ENCODE peak calls at places on chromosomes 5 and 9, in nine cellular contexts. One of them, this sample, is unnamed.

GRCh38 chr5:65126192-65126591 is 355.5 kb downstream of the ADAMTS6 start:
- DNase-seq in WERI-Rb-1: no peak
- DNase-seq in heart right ventricle: no peak
- DNase-seq in WTC11: no peak
- DNase-seq in right lobe of liver: no peak
- DNase-seq in A549: no peak
- DNase-seq in amniotic stem cell: no peak
- DNase-seq in cardiac fibroblast: peak
- DNase-seq in esophagus squamous epithelium: no peak
- DNase-seq in this sample: no peak

GRCh38 chr9:91960367-91960766 is 10.3 kb upstream of the ROR2 start:
- DNase-seq in amniotic stem cell: no peak
- DNase-seq in A549: no peak
- DNase-seq in WERI-Rb-1: no peak
- DNase-seq in WTC11: no peak
- DNase-seq in cardiac fibroblast: no peak
- DNase-seq in heart right ventricle: no peak
- DNase-seq in right lobe of liver: no peak
- DNase-seq in esophagus squamous epithelium: no peak
- DNase-seq in this sample: no peak

GRCh38 chr9:113187935-113188595 is 33.0 kb downstream of the FKBP15 start:
- DNase-seq in WTC11: no peak
- DNase-seq in cardiac fibroblast: peak
- DNase-seq in right lobe of liver: peak
- DNase-seq in A549: peak
- DNase-seq in esophagus squamous epithelium: no peak
- DNase-seq in amniotic stem cell: peak
- DNase-seq in WERI-Rb-1: no peak
- DNase-seq in heart right ventricle: no peak
- DNase-seq in this sample: no peak

GRCh38 chr5:112604741-112605390 is 132.8 kb upstream of the APC start:
- DNase-seq in cardiac fibroblast: no peak
- DNase-seq in esophagus squamous epithelium: no peak
- DNase-seq in heart right ventricle: no peak
- DNase-seq in right lobe of liver: no peak
- DNase-seq in amniotic stem cell: no peak
- DNase-seq in WERI-Rb-1: no peak
- DNase-seq in WTC11: no peak
- DNase-seq in A549: peak
- DNase-seq in this sample: no peak

GRCh38 chr9:126524353-126525077 is 89.2 kb upstream of the LMX1B start:
- DNase-seq in A549: no peak
- DNase-seq in WERI-Rb-1: no peak
- DNase-seq in amniotic stem cell: no peak
- DNase-seq in heart right ventricle: no peak
- DNase-seq in esophagus squamous epithelium: no peak
- DNase-seq in cardiac fibroblast: no peak
- DNase-seq in WTC11: no peak
- DNase-seq in right lobe of liver: no peak
- DNase-seq in this sample: no peak

GRCh38 chr9:127132921-127133647 is 10.6 kb upstream of the ANGPTL2 start:
- DNase-seq in WTC11: peak
- DNase-seq in amniotic stem cell: no peak
- DNase-seq in cardiac fibroblast: peak
- DNase-seq in A549: peak
- DNase-seq in WERI-Rb-1: no peak
- DNase-seq in esophagus squamous epithelium: no peak
- DNase-seq in right lobe of liver: no peak
- DNase-seq in heart right ventricle: no peak
- DNase-seq in this sample: no peak

GRCh38 chr5:175393922-175394321 is 50.1 kb downstream of the DRD1 start:
- DNase-seq in cardiac fibroblast: no peak
- DNase-seq in right lobe of liver: no peak
- DNase-seq in amniotic stem cell: no peak
- DNase-seq in esophagus squamous epithelium: no peak
- DNase-seq in WTC11: no peak
- DNase-seq in heart right ventricle: no peak
- DNase-seq in WERI-Rb-1: no peak
- DNase-seq in A549: no peak
- DNase-seq in this sample: no peak

GRCh38 chr9:121743441-121744001 is 92.1 kb downstream of the DAB2IP start:
- DNase-seq in WTC11: peak
- DNase-seq in esophagus squamous epithelium: no peak
- DNase-seq in A549: peak
- DNase-seq in amniotic stem cell: no peak
- DNase-seq in right lobe of liver: peak
- DNase-seq in WERI-Rb-1: peak
- DNase-seq in cardiac fibroblast: peak
- DNase-seq in heart right ventricle: peak
- DNase-seq in this sample: peak

GRCh38 chr9:91163441-91163772 is 198.3 kb downstream of the AUH start:
- DNase-seq in heart right ventricle: no peak
- DNase-seq in esophagus squamous epithelium: no peak
- DNase-seq in cardiac fibroblast: no peak
- DNase-seq in WERI-Rb-1: no peak
- DNase-seq in WTC11: no peak
- DNase-seq in A549: no peak
- DNase-seq in amniotic stem cell: no peak
- DNase-seq in right lobe of liver: no peak
- DNase-seq in this sample: no peak

GRCh38 chr9:34744295-34745221 is 34.6 kb upstream of the CCL21 start:
- DNase-seq in WTC11: no peak
- DNase-seq in cardiac fibroblast: peak
- DNase-seq in WERI-Rb-1: peak
- DNase-seq in heart right ventricle: no peak
- DNase-seq in A549: peak
- DNase-seq in right lobe of liver: no peak
- DNase-seq in esophagus squamous epithelium: no peak
- DNase-seq in amniotic stem cell: no peak
- DNase-seq in this sample: no peak

GRCh38 chr9:122179690-122180074 is 20.0 kb downstream of the MORN5 start:
- DNase-seq in WTC11: no peak
- DNase-seq in A549: no peak
- DNase-seq in heart right ventricle: no peak
- DNase-seq in amniotic stem cell: no peak
- DNase-seq in cardiac fibroblast: peak
- DNase-seq in WERI-Rb-1: no peak
- DNase-seq in esophagus squamous epithelium: no peak
- DNase-seq in right lobe of liver: no peak
- DNase-seq in this sample: no peak

This sample was measured in glutamatergic neuron.